ENCODE peak calls at places on chromosomes 5 and 9, in seven cellular contexts. One of them, this sample, is unnamed.

GRCh38 chr5:80255425-80255751 is 460 bp downstream of the SERINC5 start:
- DNase-seq in LoVo: peak
- DNase-seq in amniotic epithelial cell: peak
- DNase-seq in activated T-cell treated with anti-CD3 and anti-CD28 coated beads for 4 hours: no peak
- DNase-seq in sciatic nerve: peak
- DNase-seq in ovary: peak
- DNase-seq in neural crest cell: peak
- DNase-seq in this sample: peak

GRCh38 chr9:134251296-134251695 is 75.0 kb upstream of the RXRA start:
- DNase-seq in sciatic nerve: no peak
- DNase-seq in amniotic epithelial cell: no peak
- DNase-seq in neural crest cell: no peak
- DNase-seq in activated T-cell treated with anti-CD3 and anti-CD28 coated beads for 4 hours: no peak
- DNase-seq in ovary: no peak
- DNase-seq in LoVo: no peak
- DNase-seq in this sample: no peak

GRCh38 chr5:78345485-78345884 is 14.9 kb upstream of the SCAMP1 start:
- DNase-seq in ovary: no peak
- DNase-seq in neural crest cell: no peak
- DNase-seq in LoVo: no peak
- DNase-seq in amniotic epithelial cell: peak
- DNase-seq in activated T-cell treated with anti-CD3 and anti-CD28 coated beads for 4 hours: no peak
- DNase-seq in sciatic nerve: no peak
- DNase-seq in this sample: no peak

GRCh38 chr5:144567416-144567770 is 396.7 kb downstream of the KCTD16 start:
- DNase-seq in LoVo: no peak
- DNase-seq in amniotic epithelial cell: peak
- DNase-seq in sciatic nerve: no peak
- DNase-seq in ovary: no peak
- DNase-seq in neural crest cell: no peak
- DNase-seq in activated T-cell treated with anti-CD3 and anti-CD28 coated beads for 4 hours: no peak
- DNase-seq in this sample: no peak

GRCh38 chr5:33761139-33761538 is 130.7 kb downstream of the ADAMTS12 start:
- DNase-seq in neural crest cell: no peak
- DNase-seq in amniotic epithelial cell: peak
- DNase-seq in LoVo: no peak
- DNase-seq in ovary: no peak
- DNase-seq in sciatic nerve: no peak
- DNase-seq in activated T-cell treated with anti-CD3 and anti-CD28 coated beads for 4 hours: no peak
- DNase-seq in this sample: no peak

GRCh38 chr9:136825295-136826187 is 16.7 kb upstream of the AJM1 start:
- DNase-seq in neural crest cell: no peak
- DNase-seq in sciatic nerve: no peak
- DNase-seq in LoVo: no peak
- DNase-seq in amniotic epithelial cell: no peak
- DNase-seq in ovary: peak
- DNase-seq in activated T-cell treated with anti-CD3 and anti-CD28 coated beads for 4 hours: no peak
- DNase-seq in this sample: no peak

GRCh38 chr5:111655169-111655924 is 101.6 kb downstream of the NREP start:
- DNase-seq in LoVo: no peak
- DNase-seq in activated T-cell treated with anti-CD3 and anti-CD28 coated beads for 4 hours: no peak
- DNase-seq in ovary: no peak
- DNase-seq in amniotic epithelial cell: peak
- DNase-seq in sciatic nerve: no peak
- DNase-seq in neural crest cell: no peak
- DNase-seq in this sample: no peak

GRCh38 chr9:20984471-20984870 is 47.0 kb downstream of the HACD4 start:
- DNase-seq in neural crest cell: no peak
- DNase-seq in ovary: no peak
- DNase-seq in amniotic epithelial cell: no peak
- DNase-seq in sciatic nerve: no peak
- DNase-seq in activated T-cell treated with anti-CD3 and anti-CD28 coated beads for 4 hours: no peak
- DNase-seq in LoVo: no peak
- DNase-seq in this sample: no peak

GRCh38 chr9:136088939-136089696 is 6.0 kb downstream of the NACC2 start:
- DNase-seq in neural crest cell: no peak
- DNase-seq in ovary: no peak
- DNase-seq in sciatic nerve: no peak
- DNase-seq in amniotic epithelial cell: peak
- DNase-seq in LoVo: no peak
- DNase-seq in activated T-cell treated with anti-CD3 and anti-CD28 coated beads for 4 hours: no peak
- DNase-seq in this sample: no peak

GRCh38 chr9:6794936-6795335 is 37.2 kb downstream of the KDM4C start:
- DNase-seq in neural crest cell: no peak
- DNase-seq in sciatic nerve: no peak
- DNase-seq in amniotic epithelial cell: no peak
- DNase-seq in LoVo: no peak
- DNase-seq in ovary: no peak
- DNase-seq in activated T-cell treated with anti-CD3 and anti-CD28 coated beads for 4 hours: no peak
- DNase-seq in this sample: no peak

GRCh38 chr5:149005077-149005892 is 57.6 kb downstream of the SH3TC2 start:
- DNase-seq in activated T-cell treated with anti-CD3 and anti-CD28 coated beads for 4 hours: no peak
- DNase-seq in LoVo: no peak
- DNase-seq in amniotic epithelial cell: peak
- DNase-seq in sciatic nerve: no peak
- DNase-seq in ovary: no peak
- DNase-seq in neural crest cell: no peak
- DNase-seq in this sample: no peak

GRCh38 chr5:42985129-42986037 is 54.7 kb downstream of the ANXA2R start:
- DNase-seq in activated T-cell treated with anti-CD3 and anti-CD28 coated beads for 4 hours: no peak
- DNase-seq in amniotic epithelial cell: peak
- DNase-seq in neural crest cell: no peak
- DNase-seq in sciatic nerve: no peak
- DNase-seq in LoVo: peak
- DNase-seq in ovary: no peak
- DNase-seq in this sample: no peak

GRCh38 chr9:123745933-123746332 is 184.0 kb downstream of the DENND1A start:
- DNase-seq in LoVo: no peak
- DNase-seq in sciatic nerve: no peak
- DNase-seq in amniotic epithelial cell: no peak
- DNase-seq in neural crest cell: no peak
- DNase-seq in activated T-cell treated with anti-CD3 and anti-CD28 coated beads for 4 hours: no peak
- DNase-seq in ovary: no peak
- DNase-seq in this sample: no peak

GRCh38 chr5:134784241-134784920 is 25.8 kb downstream of the DDX46 start:
- DNase-seq in sciatic nerve: no peak
- DNase-seq in amniotic epithelial cell: peak
- DNase-seq in activated T-cell treated with anti-CD3 and anti-CD28 coated beads for 4 hours: no peak
- DNase-seq in LoVo: no peak
- DNase-seq in ovary: no peak
- DNase-seq in neural crest cell: no peak
- DNase-seq in this sample: no peak

GRCh38 chr9:130873966-130874365 is 22.6 kb downstream of the QRFP start:
- DNase-seq in neural crest cell: no peak
- DNase-seq in sciatic nerve: no peak
- DNase-seq in amniotic epithelial cell: no peak
- DNase-seq in ovary: no peak
- DNase-seq in activated T-cell treated with anti-CD3 and anti-CD28 coated beads for 4 hours: no peak
- DNase-seq in LoVo: no peak
- DNase-seq in this sample: no peak

GRCh38 chr9:80874276-80874675 is 815.1 kb downstream of the TLE1 start:
- DNase-seq in amniotic epithelial cell: peak
- DNase-seq in sciatic nerve: no peak
- DNase-seq in activated T-cell treated with anti-CD3 and anti-CD28 coated beads for 4 hours: no peak
- DNase-seq in ovary: no peak
- DNase-seq in LoVo: no peak
- DNase-seq in neural crest cell: no peak
- DNase-seq in this sample: no peak

GRCh38 chr5:88653471-88653870 is 229.5 kb downstream of the MEF2C start:
- DNase-seq in amniotic epithelial cell: no peak
- DNase-seq in sciatic nerve: no peak
- DNase-seq in ovary: no peak
- DNase-seq in neural crest cell: no peak
- DNase-seq in LoVo: no peak
- DNase-seq in activated T-cell treated with anti-CD3 and anti-CD28 coated beads for 4 hours: no peak
- DNase-seq in this sample: no peak

GRCh38 chr9:88300556-88300955 is 87.7 kb upstream of the SPIN1 start:
- DNase-seq in ovary: no peak
- DNase-seq in LoVo: no peak
- DNase-seq in amniotic epithelial cell: no peak
- DNase-seq in sciatic nerve: no peak
- DNase-seq in activated T-cell treated with anti-CD3 and anti-CD28 coated beads for 4 hours: no peak
- DNase-seq in neural crest cell: no peak
- DNase-seq in this sample: no peak

GRCh38 chr9:72305102-72305546 is 59.9 kb downstream of the ZFAND5 start:
- DNase-seq in sciatic nerve: peak
- DNase-seq in LoVo: peak
- DNase-seq in neural crest cell: no peak
- DNase-seq in activated T-cell treated with anti-CD3 and anti-CD28 coated beads for 4 hours: no peak
- DNase-seq in amniotic epithelial cell: peak
- DNase-seq in ovary: peak
- DNase-seq in this sample: no peak

GRCh38 chr9:129235931-129236331 is 57.9 kb upstream of the IER5L start:
- DNase-seq in amniotic epithelial cell: no peak
- DNase-seq in activated T-cell treated with anti-CD3 and anti-CD28 coated beads for 4 hours: peak
- DNase-seq in ovary: no peak
- DNase-seq in neural crest cell: no peak
- DNase-seq in LoVo: no peak
- DNase-seq in sciatic nerve: no peak
- DNase-seq in this sample: peak

GRCh38 chr5:31393126-31393525 is 138.8 kb downstream of the DROSHA start:
- DNase-seq in amniotic epithelial cell: no peak
- DNase-seq in ovary: no peak
- DNase-seq in activated T-cell treated with anti-CD3 and anti-CD28 coated beads for 4 hours: no peak
- DNase-seq in LoVo: no peak
- DNase-seq in neural crest cell: no peak
- DNase-seq in sciatic nerve: no peak
- DNase-seq in this sample: no peak

GRCh38 chr5:94463739-94464138 is 154.7 kb downstream of the KIAA0825 start:
- DNase-seq in sciatic nerve: no peak
- DNase-seq in ovary: no peak
- DNase-seq in activated T-cell treated with anti-CD3 and anti-CD28 coated beads for 4 hours: no peak
- DNase-seq in amniotic epithelial cell: no peak
- DNase-seq in LoVo: no peak
- DNase-seq in neural crest cell: no peak
- DNase-seq in this sample: no peak

GRCh38 chr5:178322736-178323540 is 90.3 kb upstream of the PHYKPL start:
- DNase-seq in ovary: no peak
- DNase-seq in LoVo: no peak
- DNase-seq in sciatic nerve: peak
- DNase-seq in activated T-cell treated with anti-CD3 and anti-CD28 coated beads for 4 hours: no peak
- DNase-seq in amniotic epithelial cell: no peak
- DNase-seq in neural crest cell: no peak
- DNase-seq in this sample: no peak

GRCh38 chr5:1067141-1068121 is 44.4 kb downstream of the SLC12A7 start:
- DNase-seq in amniotic epithelial cell: no peak
- DNase-seq in neural crest cell: no peak
- DNase-seq in activated T-cell treated with anti-CD3 and anti-CD28 coated beads for 4 hours: no peak
- DNase-seq in LoVo: no peak
- DNase-seq in ovary: no peak
- DNase-seq in sciatic nerve: no peak
- DNase-seq in this sample: no peak

GRCh38 chr5:101662263-101662662 is 633.8 kb downstream of the SLCO4C1 start:
- DNase-seq in amniotic epithelial cell: no peak
- DNase-seq in LoVo: no peak
- DNase-seq in neural crest cell: no peak
- DNase-seq in sciatic nerve: no peak
- DNase-seq in activated T-cell treated with anti-CD3 and anti-CD28 coated beads for 4 hours: no peak
- DNase-seq in ovary: no peak
- DNase-seq in this sample: no peak

GRCh38 chr5:150645070-150645700 is 4.7 kb downstream of the SYNPO start:
- DNase-seq in LoVo: peak
- DNase-seq in neural crest cell: no peak
- DNase-seq in activated T-cell treated with anti-CD3 and anti-CD28 coated beads for 4 hours: no peak
- DNase-seq in ovary: peak
- DNase-seq in sciatic nerve: peak
- DNase-seq in amniotic epithelial cell: peak
- DNase-seq in this sample: no peak

GRCh38 chr9:35935261-35935660 is 22.7 kb downstream of the OR2S2 start:
- DNase-seq in ovary: no peak
- DNase-seq in neural crest cell: no peak
- DNase-seq in sciatic nerve: no peak
- DNase-seq in amniotic epithelial cell: peak
- DNase-seq in activated T-cell treated with anti-CD3 and anti-CD28 coated beads for 4 hours: no peak
- DNase-seq in LoVo: no peak
- DNase-seq in this sample: no peak

GRCh38 chr9:89543621-89544279 is 45.8 kb upstream of the SEMA4D start:
- DNase-seq in sciatic nerve: no peak
- DNase-seq in LoVo: no peak
- DNase-seq in ovary: no peak
- DNase-seq in amniotic epithelial cell: no peak
- DNase-seq in neural crest cell: no peak
- DNase-seq in activated T-cell treated with anti-CD3 and anti-CD28 coated beads for 4 hours: no peak
- DNase-seq in this sample: no peak

GRCh38 chr9:125694478-125694877 is 12.5 kb downstream of the MAPKAP1 start:
- DNase-seq in amniotic epithelial cell: peak
- DNase-seq in activated T-cell treated with anti-CD3 and anti-CD28 coated beads for 4 hours: no peak
- DNase-seq in LoVo: no peak
- DNase-seq in sciatic nerve: no peak
- DNase-seq in ovary: no peak
- DNase-seq in neural crest cell: no peak
- DNase-seq in this sample: no peak

GRCh38 chr9:134320195-134320885 is 5.9 kb upstream of the RXRA start:
- DNase-seq in amniotic epithelial cell: peak
- DNase-seq in sciatic nerve: peak
- DNase-seq in ovary: peak
- DNase-seq in activated T-cell treated with anti-CD3 and anti-CD28 coated beads for 4 hours: no peak
- DNase-seq in neural crest cell: peak
- DNase-seq in LoVo: no peak
- DNase-seq in this sample: no peak

GRCh38 chr9:17065062-17065461 is 69.8 kb upstream of the CNTLN start:
- DNase-seq in sciatic nerve: no peak
- DNase-seq in neural crest cell: no peak
- DNase-seq in activated T-cell treated with anti-CD3 and anti-CD28 coated beads for 4 hours: no peak
- DNase-seq in ovary: no peak
- DNase-seq in LoVo: no peak
- DNase-seq in amniotic epithelial cell: no peak
- DNase-seq in this sample: no peak

GRCh38 chr9:127095416-127095815 is 27.0 kb downstream of the ANGPTL2 start:
- DNase-seq in amniotic epithelial cell: no peak
- DNase-seq in activated T-cell treated with anti-CD3 and anti-CD28 coated beads for 4 hours: no peak
- DNase-seq in ovary: peak
- DNase-seq in LoVo: no peak
- DNase-seq in sciatic nerve: no peak
- DNase-seq in neural crest cell: no peak
- DNase-seq in this sample: no peak

GRCh38 chr9:16640649-16641048 is 229.8 kb downstream of the BNC2 start:
- DNase-seq in activated T-cell treated with anti-CD3 and anti-CD28 coated beads for 4 hours: no peak
- DNase-seq in neural crest cell: no peak
- DNase-seq in amniotic epithelial cell: no peak
- DNase-seq in ovary: no peak
- DNase-seq in LoVo: no peak
- DNase-seq in sciatic nerve: no peak
- DNase-seq in this sample: no peak

GRCh38 chr5:138160706-138161105 is 17.7 kb downstream of the BRD8 start:
- DNase-seq in LoVo: no peak
- DNase-seq in ovary: no peak
- DNase-seq in activated T-cell treated with anti-CD3 and anti-CD28 coated beads for 4 hours: no peak
- DNase-seq in amniotic epithelial cell: no peak
- DNase-seq in sciatic nerve: no peak
- DNase-seq in neural crest cell: no peak
- DNase-seq in this sample: no peak

This sample was measured in effector CD4-positive, alpha-beta T cell.